ENCODE peak calls at places on chromosomes 12 and 14, in eight cellular contexts. G is transverse colon, C is IMR-90, D is lower lobe of right lung, B is ovary, U is upper lobe of left lung, H is upper lobe of right lung, J is tibial artery. V is an unnamed sample.

GRCh38 chr12:25938581-25938980 is 19.9 kb upstream of the RASSF8 start:
- DNase-seq in G (no peak), C (no peak), D (no peak), B (no peak), U (no peak), H (no peak), J (no peak), V (no peak)

GRCh38 chr12:91178139-91178561 is 4.5 kb downstream of the DCN start:
- DNase-seq in G (no peak), C (peak), D (no peak), B (peak), U (no peak), H (no peak), J (no peak), V (no peak)

GRCh38 chr12:93373847-93374723 is 3.6 kb upstream of the NUDT4 start:
- DNase-seq in G (peak), C (no peak), D (no peak), B (no peak), U (no peak), H (no peak), J (no peak), V (no peak)

GRCh38 chr12:45446013-45446412 is 230.1 kb downstream of the ANO6 start:
- DNase-seq in G (no peak), C (no peak), D (no peak), B (no peak), U (no peak), H (no peak), J (no peak), V (no peak)

GRCh38 chr12:103456006-103456405 is 39.8 kb downstream of the C12orf42 start:
- DNase-seq in G (no peak), C (no peak), D (no peak), B (no peak), U (no peak), H (no peak), J (no peak), V (no peak)

GRCh38 chr14:104932676-104933631 is 8.3 kb downstream of the PLD4 start:
- DNase-seq in G (peak), C (peak), D (peak), B (peak), U (peak), H (peak), J (peak), V (peak)

GRCh38 chr12:113955109-113955970 is 10.8 kb downstream of the RBM19 start:
- DNase-seq in G (peak), C (peak), D (no peak), B (no peak), U (no peak), H (no peak), J (no peak), V (no peak)

GRCh38 chr12:10960260-10960659 is 21.2 kb upstream of the TAS2R14 start:
- DNase-seq in G (no peak), C (no peak), D (no peak), B (no peak), U (no peak), H (no peak), J (no peak), V (no peak)

DNA sequence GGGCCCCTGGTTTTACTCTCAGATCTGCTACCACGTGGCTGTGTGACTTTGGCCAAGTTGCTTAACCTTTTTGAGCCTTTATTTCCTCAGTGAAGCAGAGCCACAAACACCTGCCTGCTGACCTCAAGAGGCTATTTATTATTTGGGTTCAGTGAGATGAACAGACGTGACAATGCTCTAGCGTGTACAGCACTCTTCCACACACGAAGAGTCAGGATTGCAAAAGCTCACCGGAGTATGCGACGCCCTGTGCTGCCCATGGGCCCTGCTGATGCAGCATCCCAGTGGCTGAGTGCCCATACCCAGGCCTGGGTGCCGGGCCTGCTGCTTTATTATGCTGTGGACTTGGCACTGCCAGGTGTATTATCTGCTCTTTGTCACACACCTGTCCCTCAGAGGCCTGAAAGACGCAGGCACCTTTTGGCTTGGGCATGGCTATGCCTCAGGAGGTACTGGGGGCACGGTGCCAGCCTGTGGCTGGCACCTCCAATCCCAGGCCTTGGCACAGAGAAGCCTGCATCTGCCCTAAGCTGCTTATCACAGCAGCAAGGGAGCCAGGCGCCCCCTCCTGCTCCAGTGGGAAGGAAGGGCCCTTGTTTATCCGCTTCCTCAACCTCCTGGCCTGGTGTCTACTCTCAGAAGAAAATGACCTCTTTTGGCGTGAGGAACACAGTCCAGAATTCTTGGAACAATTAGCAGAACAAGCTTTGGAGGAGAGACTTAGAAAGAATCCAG is 22.3 kb upstream of the TC2N start:
- DNase-seq in G (peak), C (no peak), D (no peak), B (no peak), U (no peak), H (no peak), J (no peak), V (no peak)
- H3K27ac ChIP-seq in G (peak), C (no peak), D (peak), B (no peak), U (peak), H (peak), J (peak), V (peak)

DNA sequence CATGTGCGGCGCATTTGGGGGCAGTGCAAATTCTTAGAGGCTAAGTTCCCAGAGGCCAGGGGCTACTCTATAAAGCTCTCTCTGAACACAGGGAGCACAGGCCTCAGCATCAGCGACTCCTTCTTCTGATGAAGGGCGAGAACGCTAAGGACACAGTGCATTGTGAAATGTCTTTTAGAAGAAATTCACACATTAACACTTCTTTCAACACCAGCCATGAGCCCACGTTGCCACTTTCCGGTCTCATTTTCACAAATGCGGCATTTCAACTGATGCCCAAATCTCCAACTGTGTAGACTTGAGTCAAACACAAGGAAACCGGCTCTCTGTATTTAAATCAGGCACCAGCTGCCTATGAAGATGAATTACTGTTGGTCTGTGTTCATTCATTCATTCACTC is 162.0 kb downstream of the FOXN3 start:
- DNase-seq in G (no peak), C (no peak), D (no peak), B (no peak), U (no peak), H (no peak), J (no peak), V (no peak)
- H3K4me3 ChIP-seq in G (no peak), C (no peak), D (no peak), B (no peak), U (no peak), H (no peak), J (no peak), V (no peak)

DNA sequence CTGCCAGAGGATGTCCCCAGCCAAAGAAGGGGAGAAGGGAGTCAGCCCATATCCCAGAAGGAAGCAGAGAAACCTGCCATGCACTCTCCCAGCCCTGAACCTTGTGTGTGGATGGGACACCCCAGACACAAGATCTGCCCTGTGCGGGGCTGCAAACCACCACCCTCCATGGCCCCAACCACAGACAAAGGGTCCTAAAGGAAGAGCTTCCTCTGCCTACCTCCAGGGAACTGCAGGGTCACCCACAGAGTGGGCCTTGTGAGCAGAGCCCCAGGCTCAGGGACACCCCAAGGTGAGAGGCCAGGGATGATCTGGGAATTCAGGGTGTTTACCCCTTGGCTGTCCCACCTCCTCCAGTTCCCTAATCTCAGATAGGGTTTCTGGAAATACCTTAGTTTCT is 56.5 kb downstream of the ISCA2 start:
- DNase-seq in G (no peak), C (no peak), D (no peak), B (no peak), U (no peak), H (no peak), J (no peak), V (no peak)
- TF ChIP-seq CTCF in G (no peak), C (no peak), D (no peak), B (no peak), U (no peak), H (no peak), J (no peak), V (no peak)

DNA sequence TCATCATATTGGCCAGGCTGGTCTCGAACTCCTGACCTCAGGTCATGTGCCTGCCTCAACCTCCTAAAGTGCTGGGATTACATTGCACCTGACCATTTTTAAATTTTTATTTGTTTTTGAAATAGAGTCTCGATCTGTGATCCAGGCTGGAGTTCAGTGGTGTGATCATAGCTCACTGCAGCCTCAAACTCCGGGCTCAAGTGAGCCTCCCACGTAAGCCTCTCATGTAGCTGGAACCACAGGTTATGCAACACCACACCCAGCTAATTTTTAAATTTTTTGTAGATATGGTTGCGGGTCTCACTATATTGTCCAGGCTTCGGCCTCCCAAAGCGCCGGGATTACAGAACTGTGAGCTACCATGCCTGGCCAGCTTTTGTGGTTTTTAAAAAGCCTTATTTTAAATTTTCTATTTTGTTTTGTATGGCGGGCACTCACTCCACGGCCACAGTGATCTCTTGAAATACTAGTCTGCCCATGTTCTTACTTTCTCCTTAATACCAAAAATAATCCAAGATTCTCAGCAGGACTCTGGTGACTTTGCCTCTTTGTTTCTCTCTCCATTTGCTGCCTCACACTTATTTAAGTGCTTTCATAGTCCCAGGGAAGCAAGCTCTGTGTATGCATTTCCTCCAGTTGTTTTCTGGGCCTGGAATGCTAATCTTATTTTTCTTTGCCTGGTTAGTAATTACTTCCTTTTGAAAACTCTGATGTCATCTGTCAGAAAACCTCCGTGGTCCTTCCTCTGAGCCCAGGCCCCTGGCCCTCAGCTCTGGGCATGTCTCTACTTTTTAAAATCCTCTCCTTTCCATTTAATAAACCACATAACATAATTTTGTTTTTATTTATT is 2.0 kb upstream of the DRAM1 start:
- DNase-seq in G (no peak), C (peak), D (no peak), B (no peak), U (no peak), H (no peak), J (no peak), V (no peak)
- H3K27ac ChIP-seq in G (peak), C (peak), D (peak), B (no peak), U (peak), H (peak), J (peak), V (no peak)

V was measured in coronary artery.